ENCODE peak calls at places on chromosome 20, in seven cellular contexts. V, S, W, G, Q, N and O are unnamed samples.
A peak's percentile ranks its signal among the peaks of the same experiment; 100 is the strongest.

GRCh38 chr20:15767636-15768369 is 805.4 kb downstream of the KIF16B start:
- DNase-seq in V (no peak), S (no peak), G (no peak), Q (no peak), N (no peak), W (no peak), O (no peak)

GRCh38 chr20:63972312-63973159 is 2.8 kb upstream of the ZNF512B start:
- DNase-seq in S (no peak), Q (no peak), W (no peak), V (no peak), G (no peak), N (peak; percentile 27), O (peak; percentile 67)

GRCh38 chr20:58649288-58650180 is 1.5 kb upstream of the STX16 start:
- DNase-seq in Q (no peak), N (no peak), G (peak; percentile 24), V (no peak), W (peak; percentile 56), S (no peak), O (no peak)

GRCh38 chr20:57259179-57260021 is 7.0 kb downstream of the BMP7 start:
- DNase-seq in N (no peak), S (no peak), W (no peak), G (no peak), V (peak; percentile 18), Q (no peak), O (no peak)

GRCh38 chr20:48186447-48186846 is 401.2 kb upstream of the SULF2 start:
- DNase-seq in V (no peak), W (no peak), N (no peak), G (no peak), Q (no peak), S (peak; percentile 26), O (peak; percentile 10)

GRCh38 chr20:64064145-64064698 is 1.2 kb downstream of the TCEA2 start:
- DNase-seq in N (no peak), S (peak; percentile 32), Q (peak; percentile 40), G (no peak), W (no peak), V (no peak), O (no peak)

GRCh38 chr20:24633521-24633920 is 164.1 kb downstream of the SYNDIG1 start:
- DNase-seq in W (peak; percentile 24), Q (no peak), N (no peak), S (no peak), G (no peak), V (no peak), O (no peak)

GRCh38 chr20:57999465-58000111 is 228.9 kb downstream of the ANKRD60 start:
- DNase-seq in Q (no peak), N (no peak), G (peak; percentile 31), S (no peak), V (peak; percentile 3), W (peak; percentile 54), O (no peak)

GRCh38 chr20:17854307-17854903 is 114.2 kb downstream of the SNX5 start:
- DNase-seq in W (no peak), Q (peak; percentile 53), G (no peak), N (peak; percentile 77), V (peak; percentile 76), S (peak; percentile 44), O (no peak)

GRCh38 chr20:61436268-61436667 is 184.2 kb downstream of the CDH4 start:
- DNase-seq in V (peak; percentile 89), G (no peak), N (no peak), Q (peak; percentile 71), S (peak; percentile 61), W (no peak), O (no peak)

GRCh38 chr20:17571967-17572638 is 2.2 kb downstream of the DSTN start:
- DNase-seq in S (no peak), W (no peak), Q (no peak), G (no peak), N (no peak), V (no peak), O (no peak)

GRCh38 chr20:24978493-24978892 is 14.1 kb downstream of the APMAP start:
- DNase-seq in S (no peak), Q (no peak), W (peak; percentile 2), V (no peak), G (no peak), N (peak; percentile 3), O (no peak)

GRCh38 chr20:615494-615893 is 5.4 kb upstream of the TCF15 start:
- DNase-seq in V (no peak), S (no peak), G (no peak), Q (no peak), N (no peak), W (no peak), O (no peak)

GRCh38 chr20:9911519-9911918 is 72.6 kb upstream of the PAK5 start:
- DNase-seq in Q (no peak), W (no peak), G (no peak), N (no peak), S (no peak), V (no peak), O (no peak)

GRCh38 chr20:12936020-12936419 is 72.8 kb upstream of the SPTLC3 start:
- DNase-seq in W (no peak), Q (no peak), N (peak; percentile 52), G (no peak), V (peak; percentile 67), S (no peak), O (no peak)

GRCh38 chr20:5221078-5221430 is 94.2 kb downstream of the CDS2 start:
- DNase-seq in W (no peak), G (no peak), V (no peak), Q (no peak), N (no peak), S (no peak), O (peak; percentile 61)

GRCh38 chr20:42686057-42686456 is 503.6 kb downstream of the PTPRT start:
- DNase-seq in V (no peak), G (no peak), S (no peak), W (no peak), Q (no peak), N (no peak), O (no peak)

GRCh38 chr20:51380401-51381385 is 161.8 kb downstream of the NFATC2 start:
- DNase-seq in V (peak; percentile 76), W (no peak), N (no peak), S (no peak), Q (no peak), G (no peak), O (no peak)

GRCh38 chr20:62320581-62321354 is 18.0 kb downstream of the ADRM1 start:
- DNase-seq in W (no peak), S (no peak), Q (no peak), V (peak; percentile 64), G (no peak), N (peak; percentile 72), O (no peak)

GRCh38 chr20:35311409-35311808 is 19.2 kb upstream of the FAM83C start:
- DNase-seq in W (no peak), Q (no peak), S (peak; percentile 77), N (peak; percentile 49), G (no peak), V (peak; percentile 58), O (peak; percentile 8)

GRCh38 chr20:6583134-6583738 is 184.2 kb upstream of the BMP2 start:
- DNase-seq in G (peak; percentile 65), N (peak; percentile 56), Q (peak; percentile 68), V (peak; percentile 85), S (peak; percentile 55), W (peak; percentile 48), O (peak; percentile 54)

GRCh38 chr20:31906001-31906400 is 35.6 kb downstream of the TTLL9 start:
- DNase-seq in W (no peak), V (no peak), S (no peak), Q (no peak), N (peak; percentile 60), G (no peak), O (no peak)

GRCh38 chr20:44280387-44280786 is 30.6 kb downstream of the FITM2 start:
- DNase-seq in N (no peak), G (no peak), S (no peak), Q (no peak), V (no peak), W (no peak), O (no peak)

GRCh38 chr20:49286689-49287551 is 9.1 kb upstream of the ZNFX1 start:
- DNase-seq in N (no peak), W (no peak), V (peak; percentile 84), S (peak; percentile 36), G (no peak), Q (peak; percentile 37), O (peak; percentile 35)
- H2BK5ac ChIP-seq in N (no peak overlapping the region), W (peak overlapping the region; percentile 73), V (no peak overlapping the region), S (peak overlapping the region; percentile 79), G (no peak overlapping the region), Q (no peak overlapping the region), O (no peak overlapping the region)

DNA sequence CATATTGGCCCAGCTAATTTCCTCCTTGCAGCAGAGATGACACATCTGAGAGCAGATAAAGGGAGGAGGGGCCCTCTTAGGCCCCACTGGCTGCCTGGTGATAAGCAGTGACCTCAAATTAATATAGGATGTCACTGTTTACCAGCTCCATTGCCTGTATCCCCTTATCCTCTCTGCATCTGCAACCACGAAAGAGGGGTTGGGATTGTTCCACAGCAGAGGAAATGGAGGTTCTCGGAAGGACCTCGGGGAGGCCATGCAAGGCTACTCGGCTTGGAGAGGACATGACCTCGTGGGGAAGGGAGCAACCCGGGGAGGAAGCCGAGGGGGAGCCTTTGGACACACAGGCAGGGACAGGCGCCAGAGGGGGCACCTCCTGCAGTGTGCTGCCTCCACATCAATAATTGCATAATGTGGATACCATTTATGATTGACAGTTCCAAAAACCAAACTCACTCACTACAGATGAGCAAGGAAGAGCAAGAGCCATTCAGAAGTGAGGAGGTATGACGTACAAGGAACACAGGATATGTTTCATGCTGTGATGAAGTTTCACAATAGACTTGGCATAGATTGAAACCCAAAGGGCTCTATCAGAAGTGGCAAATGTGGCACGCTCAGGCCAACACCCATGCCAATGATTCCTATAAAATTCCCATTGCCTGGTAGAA is 177.2 kb upstream of the RNF24 start:
- DNase-seq in W (no peak), N (no peak), Q (no peak), G (no peak), V (no peak), S (no peak), O (no peak)
- H4K8ac ChIP-seq in W (no peak overlapping the region), N (no peak overlapping the region), Q (no peak overlapping the region), G (no peak overlapping the region), V (no peak overlapping the region), S (no peak overlapping the region), O (no peak overlapping the region)

DNA sequence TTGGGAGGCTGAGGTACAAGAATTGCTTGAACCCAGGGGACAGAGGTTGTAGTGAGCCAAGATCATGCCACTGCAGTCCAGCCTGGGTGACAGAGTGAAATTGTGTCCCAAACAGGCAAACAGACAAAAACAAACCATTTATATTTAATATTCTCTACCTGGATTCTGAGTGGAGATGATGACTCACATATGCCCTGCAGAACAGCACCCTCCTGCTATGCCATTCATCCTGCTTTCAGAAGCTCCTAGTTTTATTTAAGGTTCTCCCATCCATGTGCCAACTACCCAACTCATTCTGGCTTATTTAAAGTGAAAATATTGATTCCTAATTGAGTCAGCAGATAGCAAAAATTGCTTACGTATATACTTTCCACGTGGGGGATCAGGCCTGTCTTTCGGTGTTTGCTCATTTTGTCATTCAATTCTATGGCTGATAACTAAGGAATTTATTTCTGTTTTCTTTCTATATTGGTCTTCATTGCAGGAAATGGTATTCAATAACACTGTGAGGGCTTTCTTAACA is 459.1 kb upstream of the JAG1 start:
- DNase-seq in N (no peak), W (no peak), Q (no peak), V (no peak), G (no peak), S (no peak), O (no peak)
- H2BK5ac ChIP-seq in N (no peak overlapping the region), W (no peak overlapping the region), Q (no peak overlapping the region), V (no peak overlapping the region), G (no peak overlapping the region), S (no peak overlapping the region), O (no peak overlapping the region)

DNA sequence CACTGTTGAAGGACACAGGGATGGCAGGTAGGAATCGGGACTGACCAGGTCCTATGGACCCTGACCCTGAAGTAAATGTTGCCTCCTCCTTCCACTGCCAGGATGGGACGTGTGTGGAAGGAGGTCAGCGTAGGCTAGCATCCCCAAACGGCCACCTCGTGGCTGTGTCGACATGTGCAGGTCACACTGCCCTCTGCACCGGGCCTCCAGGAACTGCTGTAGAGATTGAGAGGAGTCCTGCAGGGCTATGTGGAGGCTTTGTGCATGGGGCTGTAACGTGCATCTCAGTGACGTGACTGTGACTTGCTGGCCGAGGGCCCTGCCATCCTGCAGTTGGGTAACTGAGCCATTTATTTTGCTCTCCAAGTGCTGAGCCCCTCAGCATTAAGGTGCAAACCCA is 149.5 kb downstream of the PHACTR3 start:
- DNase-seq in S (no peak), Q (no peak), N (no peak), V (no peak), G (no peak), W (no peak), O (no peak)
- H4K8ac ChIP-seq in S (no peak overlapping the region), Q (no peak overlapping the region), N (no peak overlapping the region), V (no peak overlapping the region), G (no peak overlapping the region), W (no peak overlapping the region), O (no peak overlapping the region)